ENCODE peak calls at places on chromosomes 2 and 18, in six cellular contexts. S, R, F, C, Y and A are unnamed samples. For H3K4me1, the result is how much of the 10 kb centered on the place peaks cover.

GRCh38 chr2:10720983-10721343 is 467 bp upstream of the ATP6V1C2 start:
- DNase-seq in S (no peak), R (no peak), F (no peak), C (no peak), Y (peak), A (no peak)

GRCh38 chr2:216078776-216079175 is 2.8 kb downstream of the PECR start:
- DNase-seq in S (no peak), R (no peak), F (no peak), C (no peak), Y (no peak), A (no peak)

GRCh38 chr2:202237787-202238233 is 587 bp downstream of the SUMO1 start:
- DNase-seq in S (peak), R (peak), F (no peak), C (peak), Y (peak), A (peak)

GRCh38 chr2:125085904-125086303 is 1060.8 kb downstream of the CNTNAP5 start:
- DNase-seq in S (no peak), R (no peak), F (no peak), C (no peak), Y (no peak), A (no peak)

GRCh38 chr2:132373391-132374135 is 43.0 kb upstream of the GPR39 start:
- DNase-seq in S (peak), R (no peak), F (no peak), C (no peak), Y (no peak), A (no peak)

GRCh38 chr2:127562930-127563329 is 27.4 kb downstream of the MYO7B start:
- DNase-seq in S (no peak), R (no peak), F (no peak), C (no peak), Y (no peak), A (no peak)

GRCh38 chr2:135913726-135914365 is 37.6 kb upstream of the MCM6 start:
- DNase-seq in S (peak), R (no peak), F (no peak), C (no peak), Y (no peak), A (peak)

GRCh38 chr2:155836439-155836838 is 496.1 kb downstream of the NR4A2 start:
- DNase-seq in S (no peak), R (no peak), F (no peak), C (no peak), Y (no peak), A (no peak)

GRCh38 chr18:9866627-9867453 is 18.9 kb upstream of the TXNDC2 start:
- DNase-seq in S (no peak), R (no peak), F (no peak), C (no peak), Y (no peak), A (no peak)

GRCh38 chr2:57296795-57297517 is 749.6 kb upstream of the VRK2 start:
- DNase-seq in S (no peak), R (no peak), F (no peak), C (no peak), Y (no peak), A (no peak)

GRCh38 chr2:172561270-172561669 is 5.4 kb downstream of the PDK1 start:
- DNase-seq in S (no peak), R (no peak), F (no peak), C (no peak), Y (no peak), A (no peak)

GRCh38 chr18:46756559-46757201 is at the start of gene ST8SIA5:
- DNase-seq in S (peak), R (no peak), F (no peak), C (no peak), Y (no peak), A (peak)

GRCh38 chr2:118841828-118842461 is 5.5 kb downstream of the EN1 start:
- DNase-seq in S (no peak), R (no peak), F (no peak), C (no peak), Y (no peak), A (no peak)

GRCh38 chr2:199543606-199544172 is 86.0 kb upstream of the SATB2 start:
- DNase-seq in S (no peak), R (no peak), F (no peak), C (no peak), Y (no peak), A (no peak)

GRCh38 chr2:164621761-164622105 is 451 bp upstream of the GRB14 start:
- DNase-seq in S (no peak), R (peak), F (no peak), C (no peak), Y (peak), A (no peak)

DNA sequence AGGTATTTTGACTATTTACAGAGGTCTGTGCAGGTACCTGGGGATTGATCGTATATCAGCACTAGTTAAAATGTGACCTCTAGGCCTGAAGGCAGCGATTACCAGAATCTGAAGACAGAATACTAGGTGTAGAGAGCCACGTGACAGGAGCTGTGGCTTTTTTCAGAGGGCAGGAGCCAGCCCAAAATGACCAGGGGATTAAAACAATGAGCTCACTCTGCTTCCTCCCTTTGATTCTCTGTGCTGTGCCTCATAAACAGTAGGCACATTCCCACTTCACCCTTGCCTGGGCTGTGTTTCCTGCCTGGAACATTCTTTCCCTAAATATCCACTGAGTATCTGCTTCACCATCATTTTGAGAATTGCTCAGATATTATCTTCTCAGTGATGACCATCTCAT is 15.2 kb downstream of the ITGAV start:
- DNase-seq in S (no peak), R (no peak), F (no peak), C (no peak), Y (no peak), A (no peak)
- H3K4me1 ChIP-seq in S (under half), R (under half), F (under half), C (under half), Y (under half), A (under half)

GRCh38 chr2:237627463-237628321 is at the start of gene LRRFIP1:
- DNase-seq in S (peak), R (peak), F (peak), C (peak), Y (peak), A (peak)
- TF ChIP-seq CTCF in S (no peak), R (no peak), F (no peak), C (no peak), Y (no peak), A (no peak)

GRCh38 chr2:55154525-55155030 is 77.5 kb downstream of the CLHC1 start:
- DNase-seq in S (no peak), R (no peak), F (no peak), C (no peak), Y (no peak), A (no peak)
- H3K4me1 ChIP-seq in S (under half), R (half or more), F (half or more), C (half or more), Y (half or more), A (under half)

GRCh38 chr2:27442282-27442980 is at the start of gene KRTCAP3:
- DNase-seq in S (peak), R (peak), F (peak), C (no peak), Y (peak), A (peak)
- TF ChIP-seq CTCF in S (no peak), R (peak), F (no peak), C (no peak), Y (no peak), A (no peak)

DNA sequence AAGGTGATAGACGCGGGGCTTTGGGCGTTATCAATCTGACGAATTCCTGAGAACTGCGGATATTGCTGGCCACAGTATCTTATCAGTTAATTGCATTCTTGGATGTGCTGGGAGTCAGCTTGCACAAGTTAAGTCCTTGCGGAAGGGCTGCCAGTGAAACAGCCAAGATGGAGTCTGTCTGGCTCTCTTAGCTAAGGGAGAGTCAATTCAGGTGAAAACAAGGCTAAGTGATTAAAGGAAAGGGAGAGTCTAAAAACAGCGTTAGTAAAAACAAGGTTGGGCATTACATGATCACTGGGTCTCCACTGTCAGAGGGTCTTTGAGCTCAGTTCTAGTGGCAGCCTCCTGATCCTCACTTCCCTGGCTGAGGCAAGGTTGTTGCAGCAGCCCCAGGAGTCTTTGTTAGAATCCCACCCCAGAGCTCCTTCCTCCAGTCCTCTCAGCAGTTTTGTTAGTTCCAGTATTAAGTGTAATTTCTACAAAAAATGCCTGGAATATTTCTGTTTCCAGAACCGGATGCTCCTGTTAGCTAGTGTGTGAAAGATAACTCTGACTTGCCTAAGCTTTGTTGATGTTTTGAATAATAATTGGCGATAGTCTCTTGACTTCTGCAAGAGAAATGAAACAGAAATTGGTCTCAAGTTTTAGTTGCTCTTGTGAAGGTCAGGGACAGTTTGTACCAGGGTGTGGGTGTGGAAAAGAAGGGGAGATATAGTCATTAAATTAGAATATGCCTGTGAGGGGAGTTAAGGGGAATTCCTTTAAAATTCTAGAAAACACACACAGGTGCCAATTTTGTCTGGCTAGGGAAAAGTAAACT is 10.6 kb downstream of the CFLAR start:
- DNase-seq in S (no peak), R (peak), F (no peak), C (no peak), Y (no peak), A (no peak)
- H3K4me1 ChIP-seq in S (half or more), R (half or more), F (half or more), C (half or more), Y (half or more), A (under half)

GRCh38 chr18:28018361-28018760 is 158.6 kb downstream of the CDH2 start:
- DNase-seq in S (no peak), R (no peak), F (no peak), C (no peak), Y (no peak), A (no peak)

GRCh38 chr18:28007841-28008240 is 169.1 kb downstream of the CDH2 start:
- DNase-seq in S (no peak), R (no peak), F (no peak), C (no peak), Y (no peak), A (peak)

GRCh38 chr18:28015671-28016070 is 161.3 kb downstream of the CDH2 start:
- DNase-seq in S (no peak), R (no peak), F (no peak), C (no peak), Y (no peak), A (no peak)

GRCh38 chr18:28009589-28009988 is 167.3 kb downstream of the CDH2 start:
- DNase-seq in S (no peak), R (no peak), F (no peak), C (no peak), Y (no peak), A (no peak)

GRCh38 chr18:28013064-28013463 is 163.9 kb downstream of the CDH2 start:
- DNase-seq in S (no peak), R (no peak), F (no peak), C (no peak), Y (no peak), A (peak)
- TF ChIP-seq CTCF in S (peak), R (no peak), F (no peak), C (no peak), Y (no peak), A (peak)